ENCODE peak calls at places on chromosomes 1 and 21, in six cellular contexts. Z, J, L, P, K and Y are unnamed samples. For H3K9me3, the result is how much of the 10 kb centered on the place peaks cover.

GRCh38 chr1:30908886-30909777 is 574 bp upstream of the SDC3 start:
- DNase-seq in Z (peak), K (no peak), P (no peak), L (peak), J (peak), Y (peak)

GRCh38 chr1:6614953-6615785 is 1.6 kb downstream of the PHF13 start:
- DNase-seq in K (no peak), J (no peak), Z (no peak), L (no peak), P (no peak), Y (no peak)

GRCh38 chr21:14956826-14957225 is 108.0 kb downstream of the NRIP1 start:
- DNase-seq in K (no peak), J (no peak), Z (no peak), P (no peak), L (no peak), Y (no peak)

GRCh38 chr1:67608661-67609571 is 76.1 kb upstream of the GADD45A start:
- DNase-seq in K (peak), J (no peak), Z (no peak), L (no peak), P (no peak), Y (no peak)

GRCh38 chr1:39368045-39368444 is 123.4 kb upstream of the BMP8A start:
- DNase-seq in J (no peak), K (no peak), L (no peak), P (no peak), Z (no peak), Y (no peak)

GRCh38 chr1:3473381-3473844 is 18.9 kb downstream of the ARHGEF16 start:
- DNase-seq in L (no peak), Z (no peak), J (no peak), P (no peak), K (no peak), Y (no peak)

GRCh38 chr1:231970684-231971083 is 344.1 kb downstream of the DISC1 start:
- DNase-seq in P (no peak), Z (no peak), J (no peak), L (no peak), K (no peak), Y (no peak)

GRCh38 chr1:244207042-244207934 is 156.2 kb downstream of the ZBTB18 start:
- DNase-seq in P (no peak), K (no peak), Z (no peak), L (no peak), J (peak), Y (no peak)

GRCh38 chr1:115277276-115277675 is 60.8 kb downstream of the NGF start:
- DNase-seq in P (no peak), K (no peak), L (no peak), J (no peak), Z (no peak), Y (no peak)

GRCh38 chr1:187509091-187509490 is 680.3 kb downstream of the PLA2G4A start:
- DNase-seq in K (no peak), Z (no peak), J (no peak), L (no peak), P (no peak), Y (no peak)

GRCh38 chr1:2437617-2438016 is 25.3 kb upstream of the PEX10 start:
- DNase-seq in K (no peak), L (no peak), Z (no peak), J (no peak), P (no peak), Y (no peak)

GRCh38 chr1:35406103-35406502 is 137.6 kb downstream of the ZMYM4 start:
- DNase-seq in P (no peak), L (no peak), J (no peak), K (no peak), Z (no peak), Y (no peak)

GRCh38 chr1:34970829-34971228 is 14.3 kb downstream of the TMEM35B start:
- DNase-seq in P (no peak), L (no peak), Z (no peak), J (no peak), K (no peak), Y (no peak)

GRCh38 chr1:94926365-94926914 is 470 bp downstream of the CNN3 start:
- DNase-seq in P (peak), J (peak), Z (peak), L (peak), K (peak), Y (peak)

GRCh38 chr21:46130721-46131720 is 24.4 kb downstream of the FTCD start:
- DNase-seq in J (peak), Z (no peak), L (no peak), P (no peak), K (no peak), Y (no peak)

GRCh38 chr1:151370211-151370911 is 2.1 kb downstream of the SELENBP1 start:
- DNase-seq in Z (peak), K (no peak), P (peak), J (peak), L (peak), Y (no peak)

GRCh38 chr1:100364731-100365130 is 12.4 kb downstream of the CDC14A start:
- DNase-seq in L (no peak), J (no peak), P (no peak), K (no peak), Z (no peak), Y (no peak)

GRCh38 chr1:26702680-26703038 is 6.8 kb downstream of the ARID1A start:
- DNase-seq in P (no peak), Z (no peak), L (no peak), K (no peak), J (no peak), Y (no peak)

GRCh38 chr1:75908717-75909152 is 23.5 kb downstream of the ASB17 start:
- DNase-seq in K (peak), J (no peak), Z (no peak), P (no peak), L (no peak), Y (no peak)

GRCh38 chr1:32334864-32335618 is 992 bp downstream of the MARCKSL1 start:
- DNase-seq in Z (peak), K (peak), L (peak), J (peak), P (peak), Y (peak)

GRCh38 chr1:27071049-27071416 is 58.4 kb upstream of the TENT5B start:
- DNase-seq in L (no peak), P (no peak), K (peak), J (no peak), Z (no peak), Y (no peak)

GRCh38 chr21:36330904-36331303 is 10.9 kb downstream of the MORC3 start:
- DNase-seq in J (peak), K (peak), P (peak), Z (peak), L (no peak), Y (peak)

GRCh38 chr1:86277909-86278308 is 118.2 kb downstream of the ODF2L start:
- DNase-seq in L (no peak), J (no peak), Z (no peak), P (no peak), K (no peak), Y (no peak)

GRCh38 chr1:195336718-195337269 is 1271.4 kb downstream of the KCNT2 start:
- DNase-seq in J (no peak), Z (no peak), P (no peak), K (no peak), L (no peak), Y (no peak)

GRCh38 chr21:45475004-45475685 is 67.1 kb downstream of the SLC19A1 start:
- DNase-seq in P (no peak), K (no peak), Z (no peak), L (no peak), J (no peak), Y (no peak)

GRCh38 chr1:231781887-231782286 is 155.3 kb downstream of the DISC1 start:
- DNase-seq in Z (no peak), P (no peak), L (no peak), J (no peak), K (no peak), Y (no peak)

GRCh38 chr1:34603594-34603993 is 151.3 kb upstream of the GJB5 start:
- DNase-seq in K (no peak), Z (no peak), P (no peak), J (no peak), L (no peak), Y (no peak)

DNA sequence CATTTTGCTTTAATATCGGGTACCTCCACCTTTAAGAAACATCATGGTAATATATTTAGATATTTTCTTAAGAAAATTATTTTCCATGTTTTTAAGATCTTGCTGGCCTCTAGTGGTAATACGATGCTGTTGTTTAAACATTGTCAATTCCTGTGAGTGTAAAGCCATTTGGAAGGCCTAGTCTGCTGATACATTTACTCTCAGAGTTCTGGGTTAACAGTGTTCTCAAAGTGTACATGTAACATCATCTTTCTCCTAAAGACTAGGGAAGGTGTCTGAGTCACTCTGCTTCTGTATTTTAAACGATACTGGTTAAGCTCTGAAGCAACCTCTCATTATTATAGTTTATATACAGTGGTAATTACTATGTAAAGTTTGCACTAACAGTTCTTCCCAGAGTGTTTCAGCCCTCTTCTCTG is 189.1 kb downstream of the RASAL2 start:
- DNase-seq in L (no peak), P (no peak), J (no peak), Z (no peak), K (no peak), Y (no peak)
- TF ChIP-seq CTCF in L (peak), P (no peak), J (peak), Z (peak), K (no peak), Y (peak)

GRCh38 chr1:152486400-152487006 is 24.1 kb upstream of the LCE5A start:
- DNase-seq in Z (no peak), J (no peak), L (no peak), K (peak), P (no peak), Y (no peak)
- H3K9me3 ChIP-seq in Z (under half), J (under half), L (under half), K (under half), P (under half), Y (under half)

DNA sequence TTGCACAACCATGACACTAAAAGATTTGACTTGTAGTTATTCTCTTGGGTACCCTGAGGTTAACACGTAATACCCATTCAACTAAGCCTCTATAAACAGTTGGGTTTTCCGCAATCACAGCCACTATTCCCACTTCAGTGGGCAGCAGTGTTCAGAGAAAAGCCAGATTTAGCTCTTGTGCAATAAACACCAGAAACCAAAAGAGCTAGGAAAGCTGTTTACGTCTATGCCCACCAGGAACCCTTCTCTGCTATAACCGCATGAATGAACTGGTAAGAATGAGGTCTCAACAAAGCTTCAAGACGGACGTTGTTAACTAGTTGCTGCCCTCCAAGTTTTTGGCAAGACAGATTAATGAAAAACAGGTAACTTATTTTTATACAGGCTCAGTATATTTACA is 101.3 kb downstream of the SLC45A1 start:
- DNase-seq in P (no peak), L (no peak), J (no peak), K (no peak), Z (no peak), Y (no peak)
- TF ChIP-seq CTCF in P (no peak), L (no peak), J (no peak), K (no peak), Z (no peak), Y (no peak)

GRCh38 chr1:226950316-226950715 is 10.2 kb downstream of the COQ8A start:
- DNase-seq in P (no peak), J (no peak), L (no peak), K (no peak), Z (no peak), Y (no peak)
- H3K9me3 ChIP-seq in P (under half), J (under half), L (under half), K (under half), Z (under half), Y (under half)

GRCh38 chr1:92739669-92740524 is 45.0 kb downstream of the EVI5 start:
- DNase-seq in Z (no peak), P (no peak), L (no peak), J (no peak), K (no peak), Y (no peak)

GRCh38 chr1:92736395-92736794 is 48.5 kb downstream of the EVI5 start:
- DNase-seq in L (no peak), K (no peak), Z (no peak), J (no peak), P (no peak), Y (no peak)
- TF ChIP-seq CTCF in L (no peak), K (no peak), Z (no peak), J (peak), P (no peak), Y (no peak)